ENCODE peak calls at places on chromosomes 2 and 18, in four cellular contexts. G, F, D and E are unnamed samples.

GRCh38 chr2:126700073-126700581 is 44.2 kb downstream of the GYPC start:
- DNase-seq in G (no peak), D (no peak), F (no peak), E (no peak)

GRCh38 chr2:18626958-18627650 is 37.7 kb upstream of the NT5C1B start:
- DNase-seq in G (no peak), F (no peak), D (no peak), E (no peak)

GRCh38 chr2:108534577-108535379 is 508 bp downstream of the LIMS1 start:
- DNase-seq in D (no peak), F (no peak), G (no peak), E (peak; percentile 27)

GRCh38 chr2:41782306-41783158 is 265.3 kb upstream of the PKDCC start:
- DNase-seq in G (no peak), F (no peak), D (peak; percentile 3), E (peak; percentile 39)

GRCh38 chr2:137947714-137948336 is 16.4 kb upstream of the HNMT start:
- DNase-seq in F (peak; percentile 4), D (peak; percentile 41), G (no peak), E (peak; percentile 48)

GRCh38 chr2:71452565-71452964 is 796 bp upstream of the DYSF start:
- DNase-seq in G (no peak), D (no peak), F (no peak), E (peak; percentile 86)

GRCh38 chr2:74860521-74860920 is 26.6 kb downstream of the HK2 start:
- DNase-seq in D (no peak), F (no peak), G (no peak), E (no peak)

GRCh38 chr2:1223791-1224190 is 189.5 kb upstream of the TPO start:
- DNase-seq in D (no peak), G (no peak), F (no peak), E (no peak)

GRCh38 chr2:112936927-112937232 is 25.9 kb downstream of the IL37 start:
- DNase-seq in G (no peak), D (no peak), F (no peak), E (no peak)

GRCh38 chr18:78778651-78779050 is 201.0 kb upstream of the SALL3 start:
- DNase-seq in F (no peak), G (no peak), D (no peak), E (no peak)

GRCh38 chr2:68934021-68934420 is 18.7 kb downstream of the GKN2 start:
- DNase-seq in D (no peak), G (no peak), F (no peak), E (no peak)

GRCh38 chr2:150341982-150342680 is 145.3 kb downstream of the RND3 start:
- DNase-seq in G (no peak), D (no peak), F (no peak), E (no peak)

GRCh38 chr2:15816226-15816625 is 124.1 kb upstream of the MYCN start:
- DNase-seq in D (no peak), F (no peak), G (no peak), E (no peak)

GRCh38 chr2:238772635-238773297 is 75.1 kb upstream of the TWIST2 start:
- DNase-seq in G (no peak), D (no peak), F (no peak), E (no peak)

GRCh38 chr2:13046557-13047165 is 329.9 kb downstream of the TRIB2 start:
- DNase-seq in F (no peak), D (no peak), G (no peak), E (no peak)